ENCODE peak calls at places on chromosomes 11 and 22, in nine cellular contexts. One of them, this sample, is unnamed. For H3K9me3 and H3K36me3, the result is how much of the 10 kb centered on the place peaks cover.

GRCh38 chr11:58629857-58630256 is 7.4 kb downstream of the CNTF start:
- DNase-seq in sigmoid colon: no peak
- DNase-seq in tibial artery: no peak
- DNase-seq in mucosa of descending colon: peak
- DNase-seq in psoas muscle: no peak
- DNase-seq in heart right ventricle: no peak
- DNase-seq in mammary epithelial cell: peak
- DNase-seq in PC-3: peak
- DNase-seq in CD8-positive, alpha-beta T cell: peak
- DNase-seq in this sample: no peak

GRCh38 chr11:2378527-2379210 is 1.6 kb downstream of the CD81 start:
- DNase-seq in heart right ventricle: peak
- DNase-seq in mammary epithelial cell: no peak
- DNase-seq in CD8-positive, alpha-beta T cell: no peak
- DNase-seq in tibial artery: no peak
- DNase-seq in psoas muscle: peak
- DNase-seq in sigmoid colon: peak
- DNase-seq in mucosa of descending colon: no peak
- DNase-seq in PC-3: no peak
- DNase-seq in this sample: peak

GRCh38 chr22:43996170-43996980 is 27.7 kb upstream of the PARVB start:
- DNase-seq in mammary epithelial cell: no peak
- DNase-seq in psoas muscle: peak
- DNase-seq in CD8-positive, alpha-beta T cell: peak
- DNase-seq in PC-3: no peak
- DNase-seq in heart right ventricle: peak
- DNase-seq in sigmoid colon: peak
- DNase-seq in mucosa of descending colon: peak
- DNase-seq in tibial artery: peak
- DNase-seq in this sample: peak

GRCh38 chr22:38316340-38317236 is 645 bp downstream of the CSNK1E start:
- DNase-seq in psoas muscle: peak
- DNase-seq in CD8-positive, alpha-beta T cell: peak
- DNase-seq in PC-3: no peak
- DNase-seq in tibial artery: peak
- DNase-seq in heart right ventricle: peak
- DNase-seq in mammary epithelial cell: peak
- DNase-seq in sigmoid colon: peak
- DNase-seq in mucosa of descending colon: peak
- DNase-seq in this sample: peak

GRCh38 chr22:36775589-36775965 is 342 bp downstream of the IFT27 start:
- DNase-seq in psoas muscle: no peak
- DNase-seq in tibial artery: peak
- DNase-seq in CD8-positive, alpha-beta T cell: peak
- DNase-seq in heart right ventricle: peak
- DNase-seq in sigmoid colon: peak
- DNase-seq in mammary epithelial cell: peak
- DNase-seq in PC-3: peak
- DNase-seq in mucosa of descending colon: peak
- DNase-seq in this sample: peak

GRCh38 chr11:66933508-66933907 is 24.7 kb downstream of the PC start:
- DNase-seq in mammary epithelial cell: no peak
- DNase-seq in mucosa of descending colon: no peak
- DNase-seq in heart right ventricle: no peak
- DNase-seq in PC-3: no peak
- DNase-seq in sigmoid colon: no peak
- DNase-seq in tibial artery: no peak
- DNase-seq in psoas muscle: no peak
- DNase-seq in CD8-positive, alpha-beta T cell: no peak
- DNase-seq in this sample: no peak

GRCh38 chr11:1048375-1049070 is 12.0 kb upstream of the MUC6 start:
- DNase-seq in heart right ventricle: no peak
- DNase-seq in sigmoid colon: no peak
- DNase-seq in CD8-positive, alpha-beta T cell: no peak
- DNase-seq in psoas muscle: no peak
- DNase-seq in mammary epithelial cell: no peak
- DNase-seq in mucosa of descending colon: no peak
- DNase-seq in PC-3: no peak
- DNase-seq in tibial artery: no peak
- DNase-seq in this sample: no peak

GRCh38 chr22:43208703-43209522 is 22.0 kb upstream of the TTLL12 start:
- DNase-seq in psoas muscle: no peak
- DNase-seq in heart right ventricle: no peak
- DNase-seq in tibial artery: no peak
- DNase-seq in mammary epithelial cell: no peak
- DNase-seq in PC-3: no peak
- DNase-seq in CD8-positive, alpha-beta T cell: no peak
- DNase-seq in sigmoid colon: no peak
- DNase-seq in mucosa of descending colon: no peak
- DNase-seq in this sample: peak

GRCh38 chr11:24844406-24844805 is 347.6 kb downstream of the LUZP2 start:
- DNase-seq in mammary epithelial cell: no peak
- DNase-seq in tibial artery: no peak
- DNase-seq in sigmoid colon: no peak
- DNase-seq in psoas muscle: no peak
- DNase-seq in heart right ventricle: no peak
- DNase-seq in CD8-positive, alpha-beta T cell: no peak
- DNase-seq in mucosa of descending colon: no peak
- DNase-seq in PC-3: no peak
- DNase-seq in this sample: no peak

GRCh38 chr22:28141614-28142013 is 222.6 kb upstream of the PITPNB start:
- DNase-seq in sigmoid colon: no peak
- DNase-seq in tibial artery: no peak
- DNase-seq in PC-3: peak
- DNase-seq in mucosa of descending colon: no peak
- DNase-seq in CD8-positive, alpha-beta T cell: no peak
- DNase-seq in heart right ventricle: no peak
- DNase-seq in mammary epithelial cell: peak
- DNase-seq in psoas muscle: no peak
- DNase-seq in this sample: no peak

GRCh38 chr11:117303101-117303500 is 12.0 kb downstream of the BACE1-AS start:
- DNase-seq in PC-3: no peak
- DNase-seq in mammary epithelial cell: no peak
- DNase-seq in heart right ventricle: no peak
- DNase-seq in mucosa of descending colon: no peak
- DNase-seq in CD8-positive, alpha-beta T cell: no peak
- DNase-seq in tibial artery: no peak
- DNase-seq in psoas muscle: no peak
- DNase-seq in sigmoid colon: peak
- DNase-seq in this sample: no peak

GRCh38 chr22:50326959-50327710 is at the start of gene DENND6B:
- DNase-seq in CD8-positive, alpha-beta T cell: peak
- DNase-seq in mucosa of descending colon: peak
- DNase-seq in tibial artery: peak
- DNase-seq in heart right ventricle: peak
- DNase-seq in psoas muscle: peak
- DNase-seq in PC-3: peak
- DNase-seq in mammary epithelial cell: peak
- DNase-seq in sigmoid colon: peak
- DNase-seq in this sample: peak

GRCh38 chr11:35811783-35812182 is 132.1 kb upstream of the LDLRAD3 start:
- DNase-seq in psoas muscle: no peak
- DNase-seq in CD8-positive, alpha-beta T cell: no peak
- DNase-seq in mammary epithelial cell: no peak
- DNase-seq in sigmoid colon: no peak
- DNase-seq in mucosa of descending colon: no peak
- DNase-seq in PC-3: no peak
- DNase-seq in tibial artery: no peak
- DNase-seq in heart right ventricle: no peak
- DNase-seq in this sample: no peak

GRCh38 chr11:126337121-126337471 is 18.4 kb upstream of the ST3GAL4 start:
- DNase-seq in mucosa of descending colon: no peak
- DNase-seq in psoas muscle: no peak
- DNase-seq in CD8-positive, alpha-beta T cell: no peak
- DNase-seq in sigmoid colon: no peak
- DNase-seq in tibial artery: peak
- DNase-seq in mammary epithelial cell: no peak
- DNase-seq in PC-3: no peak
- DNase-seq in heart right ventricle: no peak
- DNase-seq in this sample: no peak

GRCh38 chr11:4578624-4579023 is 2.9 kb upstream of the OR52I2 start:
- DNase-seq in mammary epithelial cell: no peak
- DNase-seq in PC-3: no peak
- DNase-seq in sigmoid colon: no peak
- DNase-seq in tibial artery: no peak
- DNase-seq in heart right ventricle: no peak
- DNase-seq in psoas muscle: no peak
- DNase-seq in mucosa of descending colon: no peak
- DNase-seq in CD8-positive, alpha-beta T cell: no peak
- DNase-seq in this sample: no peak

GRCh38 chr11:25981998-25982397 is 349.9 kb upstream of the ANO3 start:
- DNase-seq in tibial artery: no peak
- DNase-seq in PC-3: peak
- DNase-seq in mucosa of descending colon: peak
- DNase-seq in heart right ventricle: no peak
- DNase-seq in psoas muscle: no peak
- DNase-seq in CD8-positive, alpha-beta T cell: no peak
- DNase-seq in sigmoid colon: no peak
- DNase-seq in mammary epithelial cell: peak
- DNase-seq in this sample: no peak
- TF ChIP-seq CTCF in tibial artery: peak
- TF ChIP-seq CTCF in PC-3: peak
- TF ChIP-seq CTCF in mucosa of descending colon: peak
- TF ChIP-seq CTCF in heart right ventricle: peak
- TF ChIP-seq CTCF in psoas muscle: peak
- TF ChIP-seq CTCF in CD8-positive, alpha-beta T cell: no peak
- TF ChIP-seq CTCF in sigmoid colon: no peak
- TF ChIP-seq CTCF in mammary epithelial cell: peak
- TF ChIP-seq CTCF in this sample: peak

GRCh38 chr22:45473626-45474237 is 29.0 kb upstream of the FBLN1 start:
- DNase-seq in sigmoid colon: no peak
- DNase-seq in psoas muscle: no peak
- DNase-seq in PC-3: no peak
- DNase-seq in tibial artery: no peak
- DNase-seq in heart right ventricle: no peak
- DNase-seq in mucosa of descending colon: no peak
- DNase-seq in CD8-positive, alpha-beta T cell: no peak
- DNase-seq in mammary epithelial cell: no peak
- DNase-seq in this sample: peak

GRCh38 chr22:45469573-45470383 is 32.9 kb upstream of the FBLN1 start:
- DNase-seq in PC-3: peak
- DNase-seq in mammary epithelial cell: peak
- DNase-seq in heart right ventricle: no peak
- DNase-seq in psoas muscle: no peak
- DNase-seq in sigmoid colon: peak
- DNase-seq in CD8-positive, alpha-beta T cell: no peak
- DNase-seq in tibial artery: no peak
- DNase-seq in mucosa of descending colon: no peak
- DNase-seq in this sample: peak

GRCh38 chr22:45468872-45469572 is 33.7 kb upstream of the FBLN1 start:
- DNase-seq in PC-3: peak
- DNase-seq in mucosa of descending colon: no peak
- DNase-seq in CD8-positive, alpha-beta T cell: no peak
- DNase-seq in psoas muscle: no peak
- DNase-seq in heart right ventricle: no peak
- DNase-seq in tibial artery: peak
- DNase-seq in sigmoid colon: no peak
- DNase-seq in mammary epithelial cell: peak
- DNase-seq in this sample: no peak

GRCh38 chr22:45472426-45472825 is 30.3 kb upstream of the FBLN1 start:
- DNase-seq in tibial artery: no peak
- DNase-seq in heart right ventricle: no peak
- DNase-seq in mucosa of descending colon: no peak
- DNase-seq in mammary epithelial cell: peak
- DNase-seq in sigmoid colon: no peak
- DNase-seq in CD8-positive, alpha-beta T cell: no peak
- DNase-seq in PC-3: peak
- DNase-seq in psoas muscle: no peak
- DNase-seq in this sample: no peak

GRCh38 chr22:45470871-45471270 is 31.8 kb upstream of the FBLN1 start:
- DNase-seq in mammary epithelial cell: no peak
- DNase-seq in heart right ventricle: no peak
- DNase-seq in sigmoid colon: peak
- DNase-seq in PC-3: no peak
- DNase-seq in mucosa of descending colon: no peak
- DNase-seq in CD8-positive, alpha-beta T cell: no peak
- DNase-seq in psoas muscle: no peak
- DNase-seq in tibial artery: no peak
- DNase-seq in this sample: peak
- H3K9me3 ChIP-seq in mammary epithelial cell: under half
- H3K9me3 ChIP-seq in heart right ventricle: under half
- H3K9me3 ChIP-seq in sigmoid colon: under half
- H3K9me3 ChIP-seq in PC-3: under half
- H3K9me3 ChIP-seq in mucosa of descending colon: under half
- H3K9me3 ChIP-seq in CD8-positive, alpha-beta T cell: under half
- H3K9me3 ChIP-seq in psoas muscle: under half
- H3K9me3 ChIP-seq in tibial artery: under half
- H3K9me3 ChIP-seq in this sample: under half

GRCh38 chr11:86888164-86888977 is 66.8 kb downstream of the FZD4 start:
- DNase-seq in PC-3: no peak
- DNase-seq in mucosa of descending colon: no peak
- DNase-seq in psoas muscle: no peak
- DNase-seq in tibial artery: no peak
- DNase-seq in heart right ventricle: no peak
- DNase-seq in mammary epithelial cell: no peak
- DNase-seq in sigmoid colon: no peak
- DNase-seq in CD8-positive, alpha-beta T cell: no peak
- DNase-seq in this sample: no peak

GRCh38 chr11:86893235-86893634 is 62.0 kb downstream of the FZD4 start:
- DNase-seq in heart right ventricle: no peak
- DNase-seq in PC-3: no peak
- DNase-seq in mucosa of descending colon: no peak
- DNase-seq in mammary epithelial cell: no peak
- DNase-seq in sigmoid colon: no peak
- DNase-seq in CD8-positive, alpha-beta T cell: no peak
- DNase-seq in tibial artery: no peak
- DNase-seq in psoas muscle: no peak
- DNase-seq in this sample: no peak

GRCh38 chr11:86896486-86896885 is 58.7 kb downstream of the FZD4 start:
- DNase-seq in tibial artery: no peak
- DNase-seq in heart right ventricle: no peak
- DNase-seq in CD8-positive, alpha-beta T cell: no peak
- DNase-seq in psoas muscle: no peak
- DNase-seq in sigmoid colon: no peak
- DNase-seq in PC-3: no peak
- DNase-seq in mammary epithelial cell: no peak
- DNase-seq in mucosa of descending colon: no peak
- DNase-seq in this sample: no peak

GRCh38 chr11:86888978-86889341 is 66.2 kb downstream of the FZD4 start:
- DNase-seq in CD8-positive, alpha-beta T cell: no peak
- DNase-seq in heart right ventricle: no peak
- DNase-seq in PC-3: no peak
- DNase-seq in tibial artery: no peak
- DNase-seq in psoas muscle: no peak
- DNase-seq in mammary epithelial cell: no peak
- DNase-seq in sigmoid colon: no peak
- DNase-seq in mucosa of descending colon: no peak
- DNase-seq in this sample: no peak

GRCh38 chr11:86891020-86891419 is 64.2 kb downstream of the FZD4 start:
- DNase-seq in mammary epithelial cell: no peak
- DNase-seq in mucosa of descending colon: no peak
- DNase-seq in tibial artery: no peak
- DNase-seq in psoas muscle: no peak
- DNase-seq in CD8-positive, alpha-beta T cell: no peak
- DNase-seq in sigmoid colon: no peak
- DNase-seq in heart right ventricle: no peak
- DNase-seq in PC-3: no peak
- DNase-seq in this sample: no peak
- H3K36me3 ChIP-seq in mammary epithelial cell: under half
- H3K36me3 ChIP-seq in mucosa of descending colon: under half
- H3K36me3 ChIP-seq in tibial artery: under half
- H3K36me3 ChIP-seq in psoas muscle: under half
- H3K36me3 ChIP-seq in CD8-positive, alpha-beta T cell: under half
- H3K36me3 ChIP-seq in sigmoid colon: under half
- H3K36me3 ChIP-seq in heart right ventricle: under half
- H3K36me3 ChIP-seq in PC-3: under half
- H3K36me3 ChIP-seq in this sample: under half

GRCh38 chr22:30582051-30582450 is 7.6 kb upstream of the GAL3ST1 start:
- DNase-seq in psoas muscle: no peak
- DNase-seq in mucosa of descending colon: no peak
- DNase-seq in mammary epithelial cell: no peak
- DNase-seq in PC-3: no peak
- DNase-seq in heart right ventricle: no peak
- DNase-seq in CD8-positive, alpha-beta T cell: no peak
- DNase-seq in sigmoid colon: no peak
- DNase-seq in tibial artery: no peak
- DNase-seq in this sample: no peak
- TF ChIP-seq CTCF in psoas muscle: no peak
- TF ChIP-seq CTCF in mucosa of descending colon: no peak
- TF ChIP-seq CTCF in mammary epithelial cell: no peak
- TF ChIP-seq CTCF in PC-3: no peak
- TF ChIP-seq CTCF in heart right ventricle: no peak
- TF ChIP-seq CTCF in CD8-positive, alpha-beta T cell: no peak
- TF ChIP-seq CTCF in sigmoid colon: no peak
- TF ChIP-seq CTCF in tibial artery: no peak
- TF ChIP-seq CTCF in this sample: no peak